ENCODE peak calls at places on chromosomes 6 and 20, in five cellular contexts. Q, Z, W, K and V are unnamed samples.

GRCh38 chr6:21732731-21733130 is 139.2 kb downstream of the SOX4 start:
- DNase-seq in W (no peak), Z (no peak), Q (no peak), K (no peak), V (no peak)

GRCh38 chr6:169420912-169421543 is 167.4 kb upstream of the THBS2 start:
- DNase-seq in K (no peak), Q (peak), Z (no peak), W (peak), V (no peak)

GRCh38 chr6:119347466-119348307 is 1.9 kb downstream of the MAN1A1 start:
- DNase-seq in K (peak), Q (no peak), Z (no peak), W (peak), V (no peak)

GRCh38 chr6:65116326-65116725 is 590.7 kb downstream of the EYS start:
- DNase-seq in W (no peak), K (no peak), Q (no peak), Z (no peak), V (no peak)

GRCh38 chr6:124955108-124955851 is 7.0 kb upstream of the RNF217 start:
- DNase-seq in W (no peak), K (no peak), Q (no peak), Z (no peak), V (no peak)

GRCh38 chr6:39887692-39888450 is 46.4 kb downstream of the MOCS1 start:
- DNase-seq in Q (peak), K (peak), Z (peak), W (no peak), V (peak)

GRCh38 chr20:49558826-49559225 is 9.1 kb downstream of the PTGIS start:
- DNase-seq in Q (no peak), W (no peak), Z (no peak), K (no peak), V (no peak)

GRCh38 chr20:53331151-53331973 is 262.3 kb downstream of the ZNF217 start:
- DNase-seq in W (no peak), K (no peak), Z (peak), Q (no peak), V (no peak)

GRCh38 chr20:48784273-48784641 is 43.5 kb downstream of the PREX1 start:
- DNase-seq in W (peak), K (no peak), Q (no peak), Z (no peak), V (no peak)

GRCh38 chr6:169041078-169041477 is 212.6 kb downstream of the THBS2 start:
- DNase-seq in K (no peak), W (no peak), Z (no peak), Q (no peak), V (no peak)

GRCh38 chr6:8627085-8627861 is 191.9 kb upstream of the SLC35B3 start:
- DNase-seq in Q (peak), K (no peak), Z (peak), W (peak), V (no peak)

GRCh38 chr6:506508-506907 is 115.0 kb downstream of the IRF4 start:
- DNase-seq in K (no peak), Z (no peak), W (peak), Q (no peak), V (no peak)

GRCh38 chr20:58135441-58136170 is 92.8 kb downstream of the ANKRD60 start:
- DNase-seq in Q (no peak), K (no peak), W (no peak), Z (no peak), V (no peak)

GRCh38 chr20:23435675-23436539 is 3.6 kb upstream of the CSTL1 start:
- DNase-seq in W (no peak), Q (no peak), K (no peak), Z (no peak), V (no peak)

GRCh38 chr6:80174931-80175572 is 68.6 kb downstream of the BCKDHB start:
- DNase-seq in W (no peak), Q (peak), Z (peak), K (no peak), V (no peak)

GRCh38 chr6:125868996-125869395 is 78.2 kb downstream of the NCOA7 start:
- DNase-seq in Z (no peak), K (peak), W (no peak), Q (peak), V (no peak)

GRCh38 chr6:134176283-134176975 is 124.0 kb upstream of the SLC2A12 start:
- DNase-seq in K (peak), W (no peak), Q (peak), Z (no peak), V (no peak)

GRCh38 chr20:3082306-3082951 is 2.1 kb downstream of the AVP start:
- DNase-seq in Q (no peak), Z (no peak), W (no peak), K (no peak), V (no peak)

GRCh38 chr6:104855507-104855906 is 4.2 kb downstream of the HACE1 start:
- DNase-seq in K (no peak), Q (peak), Z (peak), W (no peak), V (no peak)

GRCh38 chr20:46406986-46407670 is 713 bp upstream of the ELMO2 start:
- DNase-seq in K (peak), W (peak), Z (no peak), Q (peak), V (no peak)

GRCh38 chr20:32434434-32434833 is 76.3 kb downstream of the ASXL1 start:
- DNase-seq in Q (no peak), Z (no peak), W (no peak), K (no peak), V (no peak)

GRCh38 chr20:19889011-19889953 is 127.9 kb upstream of the NAA20 start:
- DNase-seq in W (no peak), Q (peak), K (peak), Z (peak), V (peak)

GRCh38 chr20:31849306-31849930 is 4.0 kb upstream of the FOXS1 start:
- DNase-seq in Q (no peak), W (no peak), K (no peak), Z (no peak), V (no peak)

GRCh38 chr6:83389606-83390005 is 41.2 kb downstream of the ME1 start:
- DNase-seq in W (no peak), Z (no peak), K (no peak), Q (no peak), V (no peak)

GRCh38 chr20:51311636-51312479 is 230.7 kb downstream of the NFATC2 start:
- DNase-seq in Z (no peak), Q (no peak), K (no peak), W (no peak), V (no peak)

GRCh38 chr6:34142599-34142998 is 3.3 kb downstream of the GRM4 start:
- DNase-seq in Q (no peak), W (no peak), Z (no peak), K (no peak), V (no peak)

GRCh38 chr20:60073504-60073903 is 115.3 kb downstream of the CDH26 start:
- DNase-seq in K (no peak), W (no peak), Q (no peak), Z (no peak), V (no peak)

GRCh38 chr6:13278991-13279390 is 49.3 kb downstream of the TBC1D7 start:
- DNase-seq in K (no peak), Q (no peak), Z (peak), W (no peak), V (no peak)

GRCh38 chr6:79525272-79526100 is 11.7 kb downstream of the LCA5 start:
- DNase-seq in W (no peak), K (peak), Z (no peak), Q (peak), V (no peak)

GRCh38 chr6:55756711-55757110 is 118.7 kb downstream of the BMP5 start:
- DNase-seq in K (no peak), Q (peak), W (no peak), Z (no peak), V (no peak)

GRCh38 chr6:9126845-9127560 is 691.7 kb upstream of the SLC35B3 start:
- DNase-seq in Z (peak), Q (peak), K (no peak), W (no peak), V (peak)

DNA sequence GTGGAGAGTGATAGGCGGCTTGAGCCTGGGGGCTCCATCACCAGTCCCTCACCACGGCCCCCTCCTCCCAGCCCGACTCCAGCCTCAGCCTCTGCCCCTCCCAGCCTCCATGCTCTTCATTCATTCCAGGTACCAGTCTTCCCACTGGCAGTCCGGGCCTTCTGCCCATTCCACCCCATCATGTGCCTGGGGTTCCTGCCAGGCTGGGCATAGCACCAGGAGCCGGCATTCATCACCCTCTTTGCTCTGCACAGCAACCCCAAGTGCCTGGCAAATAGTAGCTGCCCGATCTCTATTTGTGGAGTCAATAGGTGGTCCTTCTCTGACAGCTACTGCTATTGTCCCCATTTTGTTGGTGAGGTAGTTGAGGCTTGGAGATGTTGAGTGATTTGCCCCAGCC is 39.6 kb upstream of the GTSF1L start:
- DNase-seq in K (peak), W (no peak), Q (no peak), Z (no peak), V (no peak)
- TF ChIP-seq CTCF in K (no peak), W (no peak), Q (no peak), Z (no peak), V (no peak)

GRCh38 chr6:43912598-43913387 is 142.8 kb downstream of the VEGFA start:
- DNase-seq in Q (no peak), K (no peak), W (no peak), Z (no peak), V (no peak)
- TF ChIP-seq CTCF in Q (no peak), K (no peak), W (no peak), Z (no peak), V (no peak)

DNA sequence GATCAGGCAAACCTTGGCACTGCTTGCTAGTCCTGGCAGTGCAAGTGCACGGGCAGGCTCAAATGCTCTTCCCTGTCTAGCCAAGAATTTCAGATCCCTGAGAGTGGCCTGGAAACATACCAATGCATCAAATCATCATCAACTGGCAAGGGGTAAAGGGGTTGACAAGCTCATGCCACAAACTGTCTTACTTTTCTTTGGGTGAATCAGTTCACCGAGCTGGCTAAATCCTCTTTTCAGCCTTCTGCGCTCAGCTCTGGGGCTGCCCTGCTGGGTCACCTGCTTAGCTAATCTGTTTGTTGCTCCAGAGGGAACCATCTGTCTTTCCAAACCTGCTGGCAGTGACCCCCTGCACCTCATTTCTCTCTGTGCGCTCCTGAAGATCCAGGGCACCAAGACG is 59.5 kb downstream of the LYRM4 start:
- DNase-seq in Q (no peak), Z (no peak), K (no peak), W (no peak), V (no peak)
- TF ChIP-seq CTCF in Q (no peak), Z (no peak), K (no peak), W (no peak), V (no peak)

GRCh38 chr6:96015791-96016776 is at the start of gene FUT9:
- DNase-seq in Z (no peak), Q (no peak), W (no peak), K (no peak), V (no peak)
- TF ChIP-seq CTCF in Z (no peak), Q (no peak), W (no peak), K (no peak), V (no peak)

GRCh38 chr6:158908596-158908995 is 89.4 kb upstream of the EZR start:
- DNase-seq in Q (no peak), K (no peak), Z (no peak), W (no peak), V (no peak)

GRCh38 chr6:158911746-158912158 is 88.2 kb downstream of the RSPH3 start:
- DNase-seq in Z (no peak), W (peak), Q (no peak), K (no peak), V (no peak)

GRCh38 chr6:158909938-158910337 is 90.1 kb downstream of the RSPH3 start:
- DNase-seq in Q (no peak), K (no peak), W (peak), Z (no peak), V (no peak)

GRCh38 chr6:158912591-158912990 is 87.4 kb downstream of the RSPH3 start:
- DNase-seq in Q (no peak), W (no peak), K (no peak), Z (no peak), V (no peak)

GRCh38 chr6:158910484-158911075 is 89.4 kb downstream of the RSPH3 start:
- DNase-seq in W (peak), Q (no peak), K (no peak), Z (no peak), V (no peak)
- TF ChIP-seq CTCF in W (no peak), Q (no peak), K (no peak), Z (no peak), V (no peak)

GRCh38 chr20:1325173-1326030 is 3.5 kb downstream of the SDCBP2 start:
- DNase-seq in Z (peak), K (peak), W (peak), Q (peak), V (peak)
- TF ChIP-seq CTCF in Z (peak), K (peak), W (peak), Q (no peak), V (no peak)